ENCODE peak calls at places on chromosomes 16 and 17, in nine cellular contexts. N, F, I, L, M, R, Z, V and K are unnamed samples.

GRCh38 chr17:63960430-63960829 is 12.3 kb downstream of the SCN4A start:
- DNase-seq in N (no peak), F (no peak), I (no peak), L (no peak), M (no peak), R (no peak), Z (no peak), V (no peak), K (no peak)

GRCh38 chr17:44846206-44846605 is 1.5 kb upstream of the HIGD1B start:
- DNase-seq in N (no peak), F (no peak), I (no peak), L (no peak), M (no peak), R (no peak), Z (no peak), V (no peak), K (no peak)

GRCh38 chr17:31511176-31511540 is 119.7 kb downstream of the RAB11FIP4 start:
- DNase-seq in N (no peak), F (no peak), I (peak; percentile 75), L (no peak), M (no peak), R (no peak), Z (no peak), V (no peak), K (no peak)

GRCh38 chr17:72706396-72706981 is 386.0 kb downstream of the SLC39A11 start:
- DNase-seq in N (no peak), F (no peak), I (no peak), L (no peak), M (no peak), R (no peak), Z (no peak), V (no peak), K (no peak)

GRCh38 chr17:74466111-74466784 is at the start of gene CD300A:
- DNase-seq in N (no peak), F (no peak), I (peak; percentile 55), L (no peak), M (no peak), R (no peak), Z (no peak), V (no peak), K (no peak)

GRCh38 chr17:31472137-31472536 is 80.7 kb downstream of the RAB11FIP4 start:
- DNase-seq in N (no peak), F (no peak), I (no peak), L (peak; percentile 46), M (no peak), R (no peak), Z (no peak), V (no peak), K (no peak)

GRCh38 chr17:40552806-40553693 is 12.2 kb downstream of the CCR7 start:
- DNase-seq in N (no peak), F (no peak), I (no peak), L (no peak), M (no peak), R (no peak), Z (no peak), V (peak; percentile 62), K (no peak)

GRCh38 chr17:17028059-17028877 is 14.0 kb upstream of the MPRIP start:
- DNase-seq in N (peak; percentile 99), F (peak; percentile 59), I (peak; percentile 96), L (peak; percentile 89), M (peak; percentile 98), R (peak; percentile 78), Z (peak; percentile 97), V (peak; percentile 62), K (peak; percentile 91)

GRCh38 chr16:17519041-17519440 is 48.3 kb upstream of the XYLT1 start:
- DNase-seq in N (no peak), F (no peak), I (no peak), L (no peak), M (no peak), R (no peak), Z (peak; percentile 34), V (peak; percentile 76), K (peak; percentile 58)

GRCh38 chr17:76397184-76397583 is 12.8 kb downstream of the SPHK1 start:
- DNase-seq in N (no peak), F (no peak), I (no peak), L (no peak), M (no peak), R (no peak), Z (no peak), V (no peak), K (no peak)

GRCh38 chr16:78842950-78843349 is 743.5 kb downstream of the WWOX start:
- DNase-seq in N (no peak), F (no peak), I (no peak), L (no peak), M (no peak), R (no peak), Z (no peak), V (no peak), K (no peak)

DNA sequence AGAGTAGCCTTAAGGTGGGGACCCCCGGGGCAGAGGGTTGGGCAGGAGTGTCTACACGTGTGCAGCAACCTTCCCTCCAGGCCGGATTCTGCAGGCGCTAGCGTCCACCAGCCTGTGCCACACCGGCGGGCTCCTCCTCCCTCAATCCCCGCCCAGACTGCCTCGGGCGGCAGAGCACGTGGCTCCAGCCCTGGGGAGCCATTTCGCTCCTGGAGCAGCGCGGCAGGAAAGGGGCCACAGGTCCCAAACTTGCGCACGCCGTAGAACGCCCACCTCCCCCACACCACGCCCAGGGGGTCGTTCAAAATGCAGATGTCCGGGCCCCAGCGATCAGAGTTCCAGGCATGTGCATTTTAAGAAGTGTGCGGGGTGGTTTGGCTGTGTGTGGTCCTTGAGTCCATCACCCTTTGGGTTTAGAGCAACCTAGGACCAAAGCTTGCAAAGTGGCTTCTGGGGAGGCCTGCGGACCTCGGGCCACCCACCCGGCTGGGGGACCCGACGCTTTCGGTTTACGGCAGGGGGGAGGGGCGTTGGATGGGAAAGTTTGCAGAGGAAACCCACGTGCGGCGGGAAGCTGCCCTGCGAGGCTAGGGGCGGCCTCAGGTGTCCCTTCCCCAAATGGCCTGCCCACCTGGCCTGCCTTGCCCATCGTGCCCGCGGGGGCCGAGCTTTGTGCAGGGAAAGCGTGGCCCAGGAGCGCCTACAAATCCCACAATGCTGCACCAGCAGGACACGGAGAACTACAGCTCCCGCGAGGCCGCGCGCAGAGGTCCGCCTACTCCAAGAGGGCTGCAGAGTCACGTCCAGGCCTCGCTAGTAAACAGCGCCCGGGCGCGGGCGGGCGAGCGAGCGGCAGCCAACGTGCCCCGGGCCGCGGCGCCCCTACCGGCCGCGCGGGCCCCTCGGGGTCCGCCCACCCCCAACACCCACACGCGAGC is 1.4 kb downstream of the TFAP4 start:
- DNase-seq in N (peak; percentile 82), F (peak; percentile 95), I (peak; percentile 94), L (peak; percentile 87), M (peak; percentile 89), R (peak; percentile 92), Z (peak; percentile 84), V (peak; percentile 98), K (peak; percentile 88)
- TF ChIP-seq CTCF in N (no peak), F (no peak), I (no peak), L (peak; percentile 49), M (peak; percentile 28), R (no peak), Z (peak; percentile 33), V (no peak), K (no peak)

DNA sequence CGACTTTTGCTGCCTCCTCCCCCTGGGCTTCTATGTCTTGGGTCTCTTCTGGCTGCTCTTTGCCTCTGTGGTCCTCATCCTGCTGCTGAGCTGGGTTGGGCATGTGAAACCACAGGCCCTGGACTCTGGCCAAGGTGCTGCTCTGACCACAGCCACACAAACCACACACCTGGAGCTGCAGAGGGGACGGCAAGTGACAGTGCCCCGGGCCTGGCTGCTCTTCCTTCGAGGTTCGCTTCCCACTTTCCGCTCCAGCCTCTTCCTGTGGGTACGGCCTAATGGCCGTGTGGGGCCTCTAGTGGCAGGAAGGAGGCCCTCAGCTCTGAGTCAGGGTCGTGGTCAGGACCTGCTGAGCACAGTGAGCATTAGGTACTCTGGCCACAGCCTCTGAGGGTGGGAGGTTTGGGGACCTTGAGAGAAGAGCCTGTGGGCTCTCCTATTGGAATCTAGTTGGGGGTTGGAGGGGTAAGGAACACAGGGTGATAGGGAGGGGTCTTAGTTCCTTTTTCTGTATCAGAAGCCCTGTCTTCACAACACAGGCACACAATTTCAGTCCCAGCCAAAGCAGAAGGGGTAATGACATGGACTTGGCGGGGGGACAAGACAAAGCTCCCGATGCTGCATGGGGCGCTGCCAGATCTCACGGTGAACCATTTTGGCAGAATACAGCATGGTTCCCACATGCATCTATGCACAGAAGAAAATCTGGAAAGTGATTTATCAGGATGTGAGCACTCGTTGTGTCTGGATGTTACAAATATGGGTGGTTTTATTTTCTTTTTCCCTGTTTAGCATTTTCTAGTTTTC is 2.3 kb downstream of the GP1BA start:
- DNase-seq in N (peak; percentile 54), F (peak; percentile 54), I (peak; percentile 65), L (peak; percentile 28), M (no peak), R (peak; percentile 55), Z (no peak), V (peak; percentile 68), K (peak; percentile 12)
- TF ChIP-seq CTCF in N (no peak), F (peak; percentile 60), I (no peak), L (peak; percentile 41), M (no peak), R (peak; percentile 56), Z (peak; percentile 42), V (peak; percentile 31), K (peak; percentile 43)

GRCh38 chr17:55527520-55528118 is 16.4 kb upstream of the SMIM36 start:
- DNase-seq in N (peak; percentile 41), F (peak; percentile 89), I (no peak), L (no peak), M (peak; percentile 24), R (peak; percentile 63), Z (peak; percentile 33), V (peak; percentile 80), K (peak; percentile 85)
- TF ChIP-seq CTCF in N (peak; percentile 69), F (peak; percentile 85), I (no peak), L (peak; percentile 86), M (peak; percentile 39), R (peak; percentile 78), Z (peak; percentile 72), V (peak; percentile 74), K (peak; percentile 83)

GRCh38 chr17:53629188-53629587 is 193.5 kb upstream of the KIF2B start:
- DNase-seq in N (no peak), F (no peak), I (no peak), L (no peak), M (no peak), R (peak; percentile 24), Z (peak; percentile 40), V (peak; percentile 16), K (peak; percentile 58)
- TF ChIP-seq CTCF in N (no peak), F (no peak), I (no peak), L (no peak), M (no peak), R (no peak), Z (no peak), V (no peak), K (no peak)

GRCh38 chr16:22346463-22346862 is 28.0 kb downstream of the CDR2 start:
- DNase-seq in N (no peak), F (no peak), I (no peak), L (no peak), M (no peak), R (no peak), Z (no peak), V (no peak), K (no peak)
- TF ChIP-seq CTCF in N (no peak), F (no peak), I (no peak), L (no peak), M (no peak), R (no peak), Z (no peak), V (no peak), K (no peak)

GRCh38 chr17:2786176-2786881 is 9.9 kb upstream of the RAP1GAP2 start:
- DNase-seq in N (peak; percentile 68), F (peak; percentile 86), I (peak; percentile 99), L (peak; percentile 92), M (peak; percentile 85), R (peak; percentile 72), Z (peak; percentile 72), V (peak; percentile 80), K (peak; percentile 71)
- TF ChIP-seq CTCF in N (peak; percentile 87), F (peak; percentile 92), I (peak; percentile 79), L (peak; percentile 88), M (peak; percentile 87), R (peak; percentile 90), Z (peak; percentile 98), V (peak; percentile 84), K (peak; percentile 85)

GRCh38 chr16:4376126-4376819 is 4.6 kb downstream of the VASN start:
- DNase-seq in N (no peak), F (peak; percentile 71), I (peak; percentile 76), L (peak; percentile 14), M (no peak), R (peak; percentile 82), Z (no peak), V (peak; percentile 96), K (peak; percentile 94)
- TF ChIP-seq CTCF in N (no peak), F (no peak), I (no peak), L (no peak), M (no peak), R (no peak), Z (no peak), V (no peak), K (no peak)